ENCODE peak calls at places on chromosome 22, in six cellular contexts. One of them, this sample, is unnamed.

GRCh38 chr22:40709752-40710413 is 30.6 kb downstream of the MCHR1 start:
- DNase-seq in smooth muscle cell of the brain vasculature: no peak
- DNase-seq in SW480: no peak
- DNase-seq in activated CD8-positive, alpha-beta T cell treated with anti-CD3 and anti-CD28 coated beads for 36 hours: no peak
- DNase-seq in B cell: no peak
- DNase-seq in EL: no peak
- DNase-seq in this sample: peak

GRCh38 chr22:45336971-45337431 is 27.3 kb downstream of the FAM118A start:
- DNase-seq in smooth muscle cell of the brain vasculature: no peak
- DNase-seq in SW480: no peak
- DNase-seq in activated CD8-positive, alpha-beta T cell treated with anti-CD3 and anti-CD28 coated beads for 36 hours: peak
- DNase-seq in B cell: no peak
- DNase-seq in EL: no peak
- DNase-seq in this sample: no peak

GRCh38 chr22:19126309-19126666 is 4.1 kb upstream of the DGCR2 start:
- DNase-seq in smooth muscle cell of the brain vasculature: no peak
- DNase-seq in SW480: no peak
- DNase-seq in activated CD8-positive, alpha-beta T cell treated with anti-CD3 and anti-CD28 coated beads for 36 hours: no peak
- DNase-seq in B cell: no peak
- DNase-seq in EL: no peak
- DNase-seq in this sample: no peak

GRCh38 chr22:17773606-17774205 is 563 bp downstream of the BID start:
- DNase-seq in smooth muscle cell of the brain vasculature: no peak
- DNase-seq in SW480: peak
- DNase-seq in activated CD8-positive, alpha-beta T cell treated with anti-CD3 and anti-CD28 coated beads for 36 hours: peak
- DNase-seq in B cell: peak
- DNase-seq in EL: peak
- DNase-seq in this sample: peak

GRCh38 chr22:23213581-23214341 is 33.5 kb downstream of the BCR start:
- DNase-seq in smooth muscle cell of the brain vasculature: no peak
- DNase-seq in SW480: no peak
- DNase-seq in activated CD8-positive, alpha-beta T cell treated with anti-CD3 and anti-CD28 coated beads for 36 hours: no peak
- DNase-seq in B cell: no peak
- DNase-seq in EL: no peak
- DNase-seq in this sample: no peak

GRCh38 chr22:46117206-46118199 is 32.8 kb upstream of the PPARA start:
- DNase-seq in smooth muscle cell of the brain vasculature: no peak
- DNase-seq in SW480: no peak
- DNase-seq in activated CD8-positive, alpha-beta T cell treated with anti-CD3 and anti-CD28 coated beads for 36 hours: no peak
- DNase-seq in B cell: no peak
- DNase-seq in EL: no peak
- DNase-seq in this sample: no peak

GRCh38 chr22:21837184-21837979 is 30.1 kb downstream of the MAPK1 start:
- DNase-seq in smooth muscle cell of the brain vasculature: peak
- DNase-seq in SW480: peak
- DNase-seq in activated CD8-positive, alpha-beta T cell treated with anti-CD3 and anti-CD28 coated beads for 36 hours: no peak
- DNase-seq in B cell: no peak
- DNase-seq in EL: peak
- DNase-seq in this sample: no peak

GRCh38 chr22:47797546-47797945 is 1035.1 kb downstream of the TBC1D22A start:
- DNase-seq in smooth muscle cell of the brain vasculature: no peak
- DNase-seq in SW480: no peak
- DNase-seq in activated CD8-positive, alpha-beta T cell treated with anti-CD3 and anti-CD28 coated beads for 36 hours: no peak
- DNase-seq in B cell: no peak
- DNase-seq in EL: no peak
- DNase-seq in this sample: no peak

GRCh38 chr22:45334068-45334467 is 24.3 kb downstream of the FAM118A start:
- DNase-seq in smooth muscle cell of the brain vasculature: no peak
- DNase-seq in SW480: no peak
- DNase-seq in activated CD8-positive, alpha-beta T cell treated with anti-CD3 and anti-CD28 coated beads for 36 hours: no peak
- DNase-seq in B cell: no peak
- DNase-seq in EL: no peak
- DNase-seq in this sample: no peak

GRCh38 chr22:29288837-29289236 is 17.6 kb upstream of the GAS2L1 start:
- DNase-seq in smooth muscle cell of the brain vasculature: no peak
- DNase-seq in SW480: no peak
- DNase-seq in activated CD8-positive, alpha-beta T cell treated with anti-CD3 and anti-CD28 coated beads for 36 hours: no peak
- DNase-seq in B cell: no peak
- DNase-seq in EL: no peak
- DNase-seq in this sample: no peak

GRCh38 chr22:33806191-33806590 is 114.1 kb downstream of the LARGE1 start:
- DNase-seq in smooth muscle cell of the brain vasculature: no peak
- DNase-seq in SW480: no peak
- DNase-seq in activated CD8-positive, alpha-beta T cell treated with anti-CD3 and anti-CD28 coated beads for 36 hours: no peak
- DNase-seq in B cell: no peak
- DNase-seq in EL: no peak
- DNase-seq in this sample: no peak

GRCh38 chr22:44906999-44907644 is 102.7 kb downstream of the PHF21B start:
- DNase-seq in smooth muscle cell of the brain vasculature: no peak
- DNase-seq in SW480: no peak
- DNase-seq in activated CD8-positive, alpha-beta T cell treated with anti-CD3 and anti-CD28 coated beads for 36 hours: no peak
- DNase-seq in B cell: peak
- DNase-seq in EL: no peak
- DNase-seq in this sample: no peak

GRCh38 chr22:39559456-39560105 is 11.0 kb upstream of the CACNA1I start:
- DNase-seq in smooth muscle cell of the brain vasculature: no peak
- DNase-seq in SW480: no peak
- DNase-seq in activated CD8-positive, alpha-beta T cell treated with anti-CD3 and anti-CD28 coated beads for 36 hours: peak
- DNase-seq in B cell: no peak
- DNase-seq in EL: peak
- DNase-seq in this sample: peak

GRCh38 chr22:29359469-29359868 is 28.9 kb downstream of the AP1B1 start:
- DNase-seq in smooth muscle cell of the brain vasculature: no peak
- DNase-seq in SW480: peak
- DNase-seq in activated CD8-positive, alpha-beta T cell treated with anti-CD3 and anti-CD28 coated beads for 36 hours: no peak
- DNase-seq in B cell: no peak
- DNase-seq in EL: peak
- DNase-seq in this sample: peak

GRCh38 chr22:49657974-49658550 is 169.6 kb downstream of the BRD1 start:
- DNase-seq in smooth muscle cell of the brain vasculature: no peak
- DNase-seq in SW480: no peak
- DNase-seq in activated CD8-positive, alpha-beta T cell treated with anti-CD3 and anti-CD28 coated beads for 36 hours: no peak
- DNase-seq in B cell: no peak
- DNase-seq in EL: no peak
- DNase-seq in this sample: no peak

GRCh38 chr22:44357962-44358553 is 45.3 kb upstream of the SHISAL1 start:
- DNase-seq in smooth muscle cell of the brain vasculature: no peak
- DNase-seq in SW480: no peak
- DNase-seq in activated CD8-positive, alpha-beta T cell treated with anti-CD3 and anti-CD28 coated beads for 36 hours: no peak
- DNase-seq in B cell: no peak
- DNase-seq in EL: no peak
- DNase-seq in this sample: no peak

GRCh38 chr22:17237031-17237668 is 17.9 kb upstream of the ADA2 start:
- DNase-seq in smooth muscle cell of the brain vasculature: no peak
- DNase-seq in SW480: no peak
- DNase-seq in activated CD8-positive, alpha-beta T cell treated with anti-CD3 and anti-CD28 coated beads for 36 hours: peak
- DNase-seq in B cell: no peak
- DNase-seq in EL: no peak
- DNase-seq in this sample: peak

GRCh38 chr22:49159711-49160110 is 668.0 kb downstream of the BRD1 start:
- DNase-seq in smooth muscle cell of the brain vasculature: no peak
- DNase-seq in SW480: peak
- DNase-seq in activated CD8-positive, alpha-beta T cell treated with anti-CD3 and anti-CD28 coated beads for 36 hours: no peak
- DNase-seq in B cell: no peak
- DNase-seq in EL: no peak
- DNase-seq in this sample: no peak

GRCh38 chr22:22390989-22391388 is 117.6 kb downstream of the ZNF280B start:
- DNase-seq in smooth muscle cell of the brain vasculature: no peak
- DNase-seq in SW480: no peak
- DNase-seq in activated CD8-positive, alpha-beta T cell treated with anti-CD3 and anti-CD28 coated beads for 36 hours: no peak
- DNase-seq in B cell: no peak
- DNase-seq in EL: no peak
- DNase-seq in this sample: no peak

GRCh38 chr22:42811510-42811909 is 45.6 kb downstream of the ARFGAP3 start:
- DNase-seq in smooth muscle cell of the brain vasculature: no peak
- DNase-seq in SW480: no peak
- DNase-seq in activated CD8-positive, alpha-beta T cell treated with anti-CD3 and anti-CD28 coated beads for 36 hours: no peak
- DNase-seq in B cell: no peak
- DNase-seq in EL: no peak
- DNase-seq in this sample: no peak

GRCh38 chr22:23969071-23969470 is 2.4 kb downstream of the DDTL start:
- DNase-seq in smooth muscle cell of the brain vasculature: no peak
- DNase-seq in SW480: no peak
- DNase-seq in activated CD8-positive, alpha-beta T cell treated with anti-CD3 and anti-CD28 coated beads for 36 hours: no peak
- DNase-seq in B cell: no peak
- DNase-seq in EL: no peak
- DNase-seq in this sample: no peak

GRCh38 chr22:17703811-17704210 is 65.3 kb downstream of the BCL2L13 start:
- DNase-seq in smooth muscle cell of the brain vasculature: no peak
- DNase-seq in SW480: no peak
- DNase-seq in activated CD8-positive, alpha-beta T cell treated with anti-CD3 and anti-CD28 coated beads for 36 hours: no peak
- DNase-seq in B cell: no peak
- DNase-seq in EL: no peak
- DNase-seq in this sample: no peak

GRCh38 chr22:21961886-21962654 is 9.4 kb upstream of the PPM1F start:
- DNase-seq in smooth muscle cell of the brain vasculature: no peak
- DNase-seq in SW480: no peak
- DNase-seq in activated CD8-positive, alpha-beta T cell treated with anti-CD3 and anti-CD28 coated beads for 36 hours: no peak
- DNase-seq in B cell: no peak
- DNase-seq in EL: peak
- DNase-seq in this sample: no peak

GRCh38 chr22:24985824-24986214 is 33.3 kb downstream of the KIAA1671 start:
- DNase-seq in smooth muscle cell of the brain vasculature: no peak
- DNase-seq in SW480: no peak
- DNase-seq in activated CD8-positive, alpha-beta T cell treated with anti-CD3 and anti-CD28 coated beads for 36 hours: no peak
- DNase-seq in B cell: no peak
- DNase-seq in EL: peak
- DNase-seq in this sample: peak